ENCODE peak calls at places on chromosomes 12 and 14, in four cellular contexts. D, G, X and N are unnamed samples.

GRCh38 chr14:96629082-96629481 is 126.9 kb downstream of the PAPOLA start:
- DNase-seq in D (no peak), G (no peak), X (no peak), N (no peak)

GRCh38 chr12:113088037-113088436 is 31.5 kb downstream of the DTX1 start:
- DNase-seq in D (no peak), G (no peak), X (no peak), N (no peak)

GRCh38 chr12:19139795-19140194 is 10.3 kb downstream of the PLEKHA5 start:
- DNase-seq in D (no peak), G (no peak), X (no peak), N (no peak)

GRCh38 chr12:92582888-92583287 is 119.9 kb upstream of the PLEKHG7 start:
- DNase-seq in D (no peak), G (no peak), X (no peak), N (no peak)

GRCh38 chr14:65502676-65503124 is 90.2 kb downstream of the FUT8 start:
- DNase-seq in D (no peak), G (no peak), X (peak), N (peak)

GRCh38 chr14:71948101-71948500 is 15.9 kb downstream of the RGS6 start:
- DNase-seq in D (no peak), G (no peak), X (no peak), N (no peak)

GRCh38 chr14:21556378-21557083 is 23.3 kb downstream of the OR10G3 start:
- DNase-seq in D (no peak), G (no peak), X (no peak), N (no peak)

GRCh38 chr12:26028953-26029740 is 70.7 kb downstream of the RASSF8 start:
- DNase-seq in D (peak), G (peak), X (peak), N (no peak)

GRCh38 chr14:101349108-101349507 is 212.2 kb upstream of the DIO3 start:
- DNase-seq in D (no peak), G (no peak), X (no peak), N (no peak)

GRCh38 chr14:100605706-100606686 is 18.8 kb upstream of the BEGAIN start:
- DNase-seq in D (no peak), G (no peak), X (peak), N (no peak)

GRCh38 chr12:98901189-98901588 is 256.1 kb downstream of the APAF1 start:
- DNase-seq in D (no peak), G (no peak), X (no peak), N (no peak)

GRCh38 chr14:65483647-65484046 is 71.1 kb downstream of the FUT8 start:
- DNase-seq in D (no peak), G (no peak), X (no peak), N (no peak)

GRCh38 chr12:62917066-62917465 is 17.9 kb downstream of the PPM1H start:
- DNase-seq in D (no peak), G (no peak), X (no peak), N (no peak)

GRCh38 chr12:11724888-11725310 is 75.4 kb downstream of the ETV6 start:
- DNase-seq in D (no peak), G (no peak), X (peak), N (no peak)

GRCh38 chr14:101019541-101019940 is 116.0 kb upstream of the RTL1 start:
- DNase-seq in D (no peak), G (no peak), X (no peak), N (no peak)

GRCh38 chr12:132338781-132339180 is 9.4 kb upstream of the GALNT9 start:
- DNase-seq in D (no peak), G (no peak), X (no peak), N (no peak)

GRCh38 chr12:3257411-3257810 is 180.2 kb downstream of the TSPAN9 start:
- DNase-seq in D (no peak), G (no peak), X (no peak), N (no peak)

GRCh38 chr12:78260976-78261375 is 430.3 kb downstream of the NAV3 start:
- DNase-seq in D (no peak), G (no peak), X (no peak), N (no peak)

GRCh38 chr14:21978184-21978998 is 304.8 kb upstream of the OR4E1 start:
- DNase-seq in D (peak), G (peak), X (peak), N (no peak)